ENCODE peak calls at places on chromosomes 13 and 19, in nine cellular contexts. H is cardiac muscle cell; P is cardiac fibroblast; V is mesothelial cell of epicardium; C is CD4-positive, alpha-beta T cell; F is body of pancreas; N is AG04450; Y is IMR-90; G is endothelial cell. I is an unnamed sample.
A peak's percentile ranks its signal among the peaks of the same experiment; 100 is the strongest.

GRCh38 chr13:110332750-110333149 is 25.7 kb downstream of the COL4A2 start:
- DNase-seq in H (no peak), G (no peak), F (no peak), C (no peak), V (no peak), Y (peak; percentile 65), P (peak; percentile 45), N (no peak), I (no peak)

GRCh38 chr13:29471551-29471950 is 123.9 kb downstream of the SLC7A1 start:
- DNase-seq in V (no peak), C (no peak), H (no peak), G (no peak), F (no peak), N (no peak), P (no peak), Y (no peak), I (no peak)

GRCh38 chr19:29529646-29530548 is 4.1 kb downstream of the VSTM2B start:
- DNase-seq in C (no peak), Y (no peak), F (no peak), N (no peak), G (peak; percentile 31), P (no peak), H (no peak), V (no peak), I (no peak)

GRCh38 chr19:7500811-7501450 is 12.1 kb upstream of the PEX11G start:
- DNase-seq in C (peak; percentile 26), Y (peak; percentile 46), F (peak; percentile 62), V (peak; percentile 81), H (no peak), N (no peak), G (peak; percentile 72), P (peak; percentile 51), I (peak; percentile 69)

GRCh38 chr19:36032251-36033104 is at the start of gene CLIP3:
- DNase-seq in Y (peak; percentile 62), P (peak; percentile 61), F (peak; percentile 41), V (peak; percentile 83), G (peak; percentile 73), N (peak; percentile 32), H (peak; percentile 84), C (peak; percentile 39), I (peak; percentile 72)

GRCh38 chr13:110471833-110472162 is 89.7 kb downstream of the RAB20 start:
- DNase-seq in H (peak; percentile 18), P (peak; percentile 81), C (no peak), N (no peak), Y (peak; percentile 37), V (no peak), F (peak; percentile 29), G (no peak), I (no peak)

GRCh38 chr13:20332361-20333096 is 100.4 kb upstream of the GJB6 start:
- DNase-seq in F (no peak), G (no peak), N (no peak), C (no peak), P (peak; percentile 8), V (no peak), Y (no peak), H (peak; percentile 47), I (no peak)

GRCh38 chr19:53463263-53463662 is 4.3 kb upstream of the ZNF813 start:
- DNase-seq in P (peak; percentile 12), C (no peak), N (no peak), V (no peak), F (peak; percentile 31), H (no peak), G (peak; percentile 26), Y (peak; percentile 6), I (no peak)

GRCh38 chr19:52896431-52897148 is 845 bp downstream of the ZNF320 start:
- DNase-seq in H (peak; percentile 21), C (no peak), G (peak; percentile 28), F (peak; percentile 49), N (no peak), V (peak; percentile 43), Y (peak; percentile 1), P (peak; percentile 33), I (peak; percentile 7)

GRCh38 chr13:52405369-52405766 is 604 bp downstream of the THSD1 start:
- DNase-seq in P (peak; percentile 9), F (no peak), C (no peak), V (no peak), G (no peak), N (no peak), H (no peak), Y (no peak), I (no peak)

GRCh38 chr13:29594310-29594709 is 1.2 kb downstream of the SLC7A1 start:
- DNase-seq in Y (peak; percentile 91), P (peak; percentile 88), C (no peak), V (peak; percentile 45), H (peak; percentile 54), N (peak; percentile 56), G (peak; percentile 26), F (peak; percentile 68), I (peak; percentile 8)

GRCh38 chr13:43266953-43267615 is 243.7 kb downstream of the DNAJC15 start:
- DNase-seq in Y (no peak), P (no peak), C (no peak), V (no peak), N (no peak), G (peak; percentile 18), H (no peak), F (no peak), I (no peak)

GRCh38 chr19:28289294-28290063 is 923.5 kb downstream of the UQCRFS1 start:
- DNase-seq in P (peak; percentile 46), C (no peak), V (peak; percentile 54), F (peak; percentile 62), N (no peak), H (peak; percentile 51), Y (no peak), G (no peak), I (no peak)

GRCh38 chr13:97976551-97977375 is 23.3 kb downstream of the IPO5 start:
- DNase-seq in H (no peak), N (no peak), F (no peak), P (no peak), C (no peak), G (peak; percentile 38), V (no peak), Y (no peak), I (no peak)

GRCh38 chr19:20928371-20928770 is 5.3 kb downstream of the ZNF85 start:
- DNase-seq in V (no peak), H (peak; percentile 73), Y (peak; percentile 87), G (no peak), C (no peak), F (no peak), N (peak; percentile 34), P (peak; percentile 77), I (no peak)

GRCh38 chr19:27746691-27747380 is 1466.1 kb downstream of the UQCRFS1 start:
- DNase-seq in Y (peak; percentile 1), H (peak; percentile 10), P (peak; percentile 5), V (peak; percentile 34), G (peak; percentile 50), C (no peak), N (no peak), F (peak; percentile 19), I (peak; percentile 5)

DNA sequence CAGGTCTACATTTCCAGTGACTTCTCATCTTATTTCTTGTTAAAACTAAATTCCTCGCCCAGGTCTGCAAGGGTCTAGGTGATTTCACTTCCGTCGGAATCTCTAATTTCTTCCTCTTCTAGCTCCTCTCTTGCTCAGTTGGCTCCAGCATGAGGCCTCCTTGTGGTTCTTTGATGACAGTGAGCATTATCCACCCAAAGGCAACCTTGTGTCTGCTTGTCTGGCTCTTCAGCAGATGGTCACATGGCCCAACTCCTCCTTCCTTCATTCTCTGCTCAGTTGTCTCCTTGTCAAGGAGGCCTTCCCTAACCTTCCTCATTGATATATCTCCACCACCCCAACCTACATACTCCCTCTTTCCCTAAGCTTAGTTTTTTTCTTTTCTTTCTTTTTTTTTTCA is 1391.4 kb downstream of the EFNB2 start:
- DNase-seq in G (no peak), P (no peak), Y (no peak), N (no peak), C (no peak), H (no peak), F (no peak), V (no peak), I (no peak)
- TF ChIP-seq CTCF in G (no peak), P (no peak), Y (no peak), N (no peak), C (no peak), H (no peak), F (no peak), V (no peak), I (no peak)

GRCh38 chr19:41896581-41896942 is 13.6 kb downstream of the ARHGEF1 start:
- DNase-seq in H (no peak), P (no peak), V (no peak), N (no peak), C (no peak), Y (no peak), G (no peak), F (no peak), I (no peak)

GRCh38 chr19:41892173-41892902 is 9.4 kb downstream of the ARHGEF1 start:
- DNase-seq in G (no peak), Y (no peak), V (no peak), F (no peak), P (no peak), H (no peak), N (no peak), C (no peak), I (no peak)

GRCh38 chr19:41894350-41894749 is 11.4 kb downstream of the ARHGEF1 start:
- DNase-seq in C (no peak), V (no peak), P (no peak), G (no peak), Y (no peak), N (no peak), F (no peak), H (no peak), I (no peak)

GRCh38 chr19:41895745-41896580 is 13.0 kb downstream of the ARHGEF1 start:
- DNase-seq in V (no peak), N (no peak), C (no peak), P (no peak), F (no peak), Y (no peak), H (no peak), G (no peak), I (no peak)

DNA sequence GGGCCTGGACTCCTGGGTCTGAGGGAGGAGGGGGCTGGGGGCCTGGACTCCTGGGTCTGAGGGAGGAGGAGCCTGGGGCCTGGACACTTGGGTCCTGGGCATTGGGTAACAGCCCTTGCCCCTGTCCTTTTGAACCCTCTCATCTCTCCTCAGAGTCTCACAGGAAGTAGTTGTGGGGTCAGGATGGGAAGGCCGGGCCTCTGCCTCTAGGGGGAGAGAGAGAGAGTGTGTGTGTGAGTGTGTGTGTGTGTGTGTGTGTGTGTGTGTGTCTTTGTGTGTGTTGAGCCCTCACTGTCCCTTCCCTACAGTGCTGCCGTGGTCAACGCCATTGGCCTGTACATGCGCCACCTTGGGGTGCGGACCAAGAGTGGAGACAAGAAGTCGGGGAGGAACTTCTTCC is 10.9 kb downstream of the ARHGEF1 start:
- DNase-seq in C (no peak), H (peak; percentile 34), N (no peak), F (no peak), Y (peak; percentile 38), G (no peak), P (peak; percentile 32), V (no peak), I (no peak)
- TF ChIP-seq CTCF in C (no peak), H (peak; percentile 3), N (peak; percentile 15), F (no peak), Y (peak; percentile 18), G (no peak), P (peak; percentile 4), V (no peak), I (no peak)

GRCh38 chr19:5338661-5339469 is 1.7 kb downstream of the PTPRS start:
- DNase-seq in V (peak; percentile 45), F (peak; percentile 17), C (no peak), H (no peak), Y (no peak), N (no peak), G (no peak), P (no peak), I (peak; percentile 46)
- TF ChIP-seq CTCF in V (no peak), F (no peak), C (no peak), H (no peak), Y (no peak), N (no peak), G (no peak), P (no peak), I (no peak)

GRCh38 chr19:38729653-38730469 is 14.4 kb downstream of the CAPN12 start:
- DNase-seq in H (peak; percentile 69), N (no peak), C (peak; percentile 71), F (peak; percentile 64), V (peak; percentile 87), Y (peak; percentile 44), G (peak; percentile 89), P (peak; percentile 66), I (peak; percentile 84)
- TF ChIP-seq CTCF in H (peak; percentile 83), N (peak; percentile 80), C (peak; percentile 88), F (peak; percentile 63), V (peak; percentile 73), Y (peak; percentile 79), G (peak; percentile 79), P (peak; percentile 88), I (peak; percentile 87)

I was measured in neural crest cell.